ENCODE peak calls at places on chromosome 18, in eight cellular contexts. I is CD8-positive, alpha-beta T cell; G is NCI-H1092; Y is GM03348; P is NCI-H510A; C is mesendoderm; O is activated CD4-positive, alpha-beta T cell treated with anti-CD3 and anti-CD28 coated beads, Interleukin-2, amount 10 ng/mL, durations not matched to agents 7 days and 5 days; K is hypothalamus. R is an unnamed sample.

GRCh38 chr18:51390695-51391094 is 193.2 kb upstream of the MEX3C start:
- DNase-seq in K (no peak), Y (no peak), O (no peak), G (no peak), P (no peak), C (peak; percentile 77), I (no peak), R (no peak)

GRCh38 chr18:34509879-34510586 is 200.1 kb upstream of the DTNA start:
- DNase-seq in O (no peak), Y (no peak), C (no peak), K (no peak), P (no peak), I (no peak), G (no peak), R (no peak)

GRCh38 chr18:52222211-52222610 is 117.8 kb upstream of the DCC start:
- DNase-seq in I (no peak), Y (no peak), G (no peak), C (peak; percentile 22), O (no peak), K (no peak), P (no peak), R (no peak)

GRCh38 chr18:6284300-6284699 is 130.4 kb downstream of the L3MBTL4 start:
- DNase-seq in P (no peak), I (no peak), O (no peak), K (no peak), G (no peak), C (no peak), Y (no peak), R (no peak)

GRCh38 chr18:74994502-74995403 is 214.2 kb downstream of the PTGR3 start:
- DNase-seq in I (no peak), Y (peak; percentile 8), K (no peak), G (peak; percentile 79), C (peak; percentile 71), O (no peak), P (no peak), R (peak; percentile 36)

GRCh38 chr18:3151379-3152264 is 68.1 kb downstream of the MYOM1 start:
- DNase-seq in Y (peak; percentile 58), P (no peak), O (peak; percentile 8), C (peak; percentile 47), K (no peak), G (no peak), I (no peak), R (peak; percentile 34)

GRCh38 chr18:11377766-11378540 is 228.6 kb upstream of the PIEZO2 start:
- DNase-seq in Y (no peak), I (no peak), O (no peak), C (no peak), G (no peak), K (no peak), P (no peak), R (no peak)

GRCh38 chr18:54140641-54141040 is 83.8 kb downstream of the MBD2 start:
- DNase-seq in C (no peak), P (no peak), I (no peak), Y (peak; percentile 45), K (no peak), G (no peak), O (no peak), R (no peak)

GRCh38 chr18:42351455-42351854 is 396.4 kb downstream of the PIK3C3 start:
- DNase-seq in C (no peak), G (no peak), O (no peak), Y (no peak), K (no peak), I (no peak), P (no peak), R (no peak)

GRCh38 chr18:79197531-79197930 is 128.3 kb downstream of the ATP9B start:
- DNase-seq in C (no peak), Y (no peak), P (peak; percentile 49), I (no peak), K (no peak), O (no peak), G (peak; percentile 57), R (no peak)

GRCh38 chr18:31487251-31488015 is 10.5 kb upstream of the DSG2 start:
- DNase-seq in G (no peak), Y (peak; percentile 81), C (no peak), K (no peak), I (no peak), P (no peak), O (no peak), R (no peak)

R was measured in CD4-positive, alpha-beta memory T cell.